ENCODE peak calls at places on chromosomes 2 and 18, in ten cellular contexts. Z, P, Y, R, H, K, L, N, Q and D are unnamed samples.

GRCh38 chr2:102780467-102780866 is 18.6 kb downstream of the TMEM182 start:
- DNase-seq in H (no peak), P (no peak), K (no peak), Q (no peak), Z (no peak), L (no peak), Y (no peak), R (no peak), N (no peak), D (no peak)

GRCh38 chr18:55500316-55501086 is 87.5 kb downstream of the TCF4 start:
- DNase-seq in Z (no peak), N (peak), H (no peak), Q (no peak), K (peak), R (peak), P (peak), L (no peak), Y (no peak), D (no peak)

GRCh38 chr18:73254564-73254963 is 386.8 kb upstream of the NETO1 start:
- DNase-seq in P (no peak), Y (no peak), L (no peak), H (no peak), Z (no peak), R (no peak), Q (no peak), K (no peak), N (no peak), D (no peak)

GRCh38 chr18:24022141-24022540 is 7.6 kb downstream of the TTC39C start:
- DNase-seq in Q (no peak), H (no peak), Z (no peak), R (peak), K (no peak), N (no peak), P (peak), Y (no peak), L (no peak), D (no peak)

GRCh38 chr2:221641181-221641871 is 69.2 kb upstream of the EPHA4 start:
- DNase-seq in H (no peak), K (no peak), L (peak), P (peak), N (no peak), Z (no peak), R (peak), Y (no peak), Q (no peak), D (no peak)

GRCh38 chr18:5424903-5425302 is 118.9 kb downstream of the EPB41L3 start:
- DNase-seq in P (peak), Y (no peak), L (no peak), Z (no peak), K (peak), N (no peak), Q (no peak), H (peak), R (peak), D (peak)

GRCh38 chr2:20590704-20591515 is 60.0 kb downstream of the HS1BP3 start:
- DNase-seq in Z (peak), N (no peak), R (no peak), L (no peak), P (no peak), Q (no peak), K (no peak), Y (no peak), H (no peak), D (no peak)

GRCh38 chr2:109448946-109449788 is 164.6 kb downstream of the SEPTIN10 start:
- DNase-seq in N (no peak), K (peak), H (no peak), P (peak), Z (peak), R (no peak), Y (no peak), L (no peak), Q (peak), D (no peak)

GRCh38 chr2:160719116-160719515 is 225.5 kb upstream of the RBMS1 start:
- DNase-seq in P (no peak), Y (no peak), Q (no peak), L (peak), Z (no peak), H (no peak), R (no peak), N (no peak), K (peak), D (no peak)

GRCh38 chr18:77763530-77763929 is 513.9 kb downstream of the GALR1 start:
- DNase-seq in Q (no peak), N (no peak), L (no peak), P (no peak), K (no peak), Z (no peak), Y (no peak), H (no peak), R (no peak), D (no peak)

GRCh38 chr2:163600801-163601200 is 135.0 kb downstream of the FIGN start:
- DNase-seq in P (no peak), L (no peak), N (no peak), Z (no peak), Y (no peak), R (no peak), Q (no peak), K (no peak), H (no peak), D (no peak)

GRCh38 chr2:236794074-236794473 is 224.4 kb downstream of the ACKR3 start:
- DNase-seq in Z (no peak), H (no peak), K (no peak), Y (no peak), P (peak), N (no peak), R (no peak), Q (no peak), L (no peak), D (no peak)

GRCh38 chr2:234245945-234246344 is 195.4 kb downstream of the SPP2 start:
- DNase-seq in Q (no peak), K (peak), P (peak), R (peak), L (peak), Z (no peak), N (peak), H (no peak), Y (no peak), D (no peak)

GRCh38 chr18:48882379-48882778 is 68.4 kb downstream of the SMAD7 start:
- DNase-seq in N (no peak), L (no peak), R (no peak), K (no peak), Y (no peak), Q (peak), H (no peak), P (no peak), Z (no peak), D (no peak)

GRCh38 chr18:32478317-32478716 is 7.6 kb upstream of the GAREM1 start:
- DNase-seq in Q (no peak), L (no peak), H (no peak), Y (no peak), K (no peak), Z (no peak), R (no peak), P (no peak), N (no peak), D (no peak)

GRCh38 chr2:102510791-102511575 is 38.0 kb downstream of the SLC9A4 start:
- DNase-seq in P (no peak), Q (no peak), Y (no peak), H (no peak), L (no peak), N (no peak), K (no peak), R (no peak), Z (no peak), D (no peak)

GRCh38 chr18:61893971-61894750 is 1.4 kb upstream of the RNF152 start:
- DNase-seq in R (no peak), L (no peak), N (peak), H (peak), Q (peak), Y (peak), P (peak), Z (peak), K (peak), D (no peak)

GRCh38 chr2:111178730-111179405 is 58.2 kb downstream of the BCL2L11 start:
- DNase-seq in Q (no peak), L (no peak), Y (no peak), H (no peak), Z (no peak), K (peak), N (no peak), P (no peak), R (no peak), D (no peak)

GRCh38 chr2:99430614-99431258 is 59.1 kb downstream of the REV1 start:
- DNase-seq in P (peak), Y (no peak), N (no peak), R (no peak), K (no peak), H (no peak), Q (no peak), L (no peak), Z (no peak), D (no peak)

GRCh38 chr2:11371099-11371937 is 26.9 kb upstream of the ROCK2 start:
- DNase-seq in Z (no peak), L (no peak), Q (no peak), P (no peak), K (no peak), N (no peak), R (no peak), H (no peak), Y (no peak), D (no peak)

GRCh38 chr18:261398-262073 is 6.3 kb downstream of the THOC1 start:
- DNase-seq in P (peak), Q (no peak), R (no peak), N (no peak), H (no peak), Z (no peak), L (no peak), Y (no peak), K (no peak), D (no peak)

GRCh38 chr2:65436825-65437221 is 4.4 kb upstream of the SPRED2 start:
- DNase-seq in Z (no peak), L (peak), Y (peak), K (no peak), Q (no peak), P (no peak), R (no peak), H (no peak), N (no peak), D (peak)

GRCh38 chr2:55999790-56000189 is 76.2 kb upstream of the EFEMP1 start:
- DNase-seq in N (no peak), L (no peak), H (no peak), P (peak), Z (no peak), Y (no peak), K (no peak), Q (no peak), R (no peak), D (no peak)

GRCh38 chr18:79345366-79345765 is 50.4 kb upstream of the NFATC1 start:
- DNase-seq in K (no peak), N (no peak), P (no peak), Y (no peak), Z (no peak), L (no peak), R (no peak), H (no peak), Q (no peak), D (no peak)

GRCh38 chr2:235954888-235955480 is 213.2 kb downstream of the GBX2 start:
- DNase-seq in P (no peak), H (no peak), L (no peak), Z (no peak), K (no peak), R (no peak), Q (no peak), Y (no peak), N (no peak), D (no peak)

GRCh38 chr2:133097666-133098065 is 427.7 kb upstream of the LYPD1 start:
- DNase-seq in P (peak), Y (no peak), N (peak), L (no peak), H (no peak), Q (no peak), Z (no peak), R (no peak), K (peak), D (no peak)

GRCh38 chr2:226699321-226699720 is 100.3 kb downstream of the IRS1 start:
- DNase-seq in H (no peak), Q (no peak), P (peak), L (no peak), Y (no peak), R (no peak), N (no peak), Z (peak), K (peak), D (no peak)

GRCh38 chr2:99971326-99971965 is 170.9 kb downstream of the AFF3 start:
- DNase-seq in L (no peak), N (no peak), Q (no peak), K (peak), Z (no peak), P (no peak), R (no peak), Y (no peak), H (no peak), D (no peak)

GRCh38 chr2:109376115-109376514 is 237.7 kb downstream of the SEPTIN10 start:
- DNase-seq in P (peak), Y (no peak), K (no peak), L (peak), R (no peak), N (no peak), Z (no peak), Q (peak), H (no peak), D (no peak)

GRCh38 chr2:8197101-8197500 is 484.8 kb upstream of the ID2 start:
- DNase-seq in Y (no peak), Z (no peak), N (no peak), P (peak), L (no peak), H (no peak), R (no peak), Q (no peak), K (no peak), D (no peak)